ENCODE peak calls at places on chromosome 13, in five cellular contexts. Q, J, Z, H and R are unnamed samples.

GRCh38 chr13:39599842-39600241 is 3.2 kb downstream of the LHFPL6 start:
- DNase-seq in H (no peak), Q (peak), J (no peak), Z (no peak), R (no peak)

GRCh38 chr13:113116206-113116800 is 6.3 kb upstream of the F10 start:
- DNase-seq in Z (no peak), J (no peak), H (no peak), Q (no peak), R (no peak)

GRCh38 chr13:41740479-41740878 is 220.4 kb downstream of the VWA8 start:
- DNase-seq in Q (no peak), J (no peak), Z (no peak), H (no peak), R (no peak)

GRCh38 chr13:40776681-40777165 is 5.7 kb upstream of the MRPS31 start:
- DNase-seq in Q (peak), H (no peak), Z (peak), J (no peak), R (no peak)

GRCh38 chr13:113207890-113208423 is 512 bp downstream of the PCID2 start:
- DNase-seq in H (peak), Z (no peak), Q (peak), J (peak), R (no peak)

GRCh38 chr13:101916758-101917474 is 464.4 kb downstream of the ITGBL1 start:
- DNase-seq in Z (no peak), Q (no peak), J (no peak), H (peak), R (peak)

GRCh38 chr13:36014763-36015162 is 116.4 kb downstream of the DCLK1 start:
- DNase-seq in H (no peak), Z (no peak), J (no peak), Q (no peak), R (no peak)

GRCh38 chr13:74930402-74931165 is 551.4 kb downstream of the TBC1D4 start:
- DNase-seq in Q (peak), Z (no peak), J (no peak), H (no peak), R (no peak)

GRCh38 chr13:99528547-99528946 is 27.3 kb downstream of the TM9SF2 start:
- DNase-seq in H (no peak), Z (no peak), Q (no peak), J (peak), R (no peak)

GRCh38 chr13:105346141-105346766 is 1189.2 kb downstream of the EFNB2 start:
- DNase-seq in J (peak), H (no peak), Q (peak), Z (no peak), R (no peak)

GRCh38 chr13:29999492-30000372 is 149.3 kb upstream of the UBL3 start:
- DNase-seq in J (no peak), Q (no peak), Z (no peak), H (no peak), R (no peak)

GRCh38 chr13:113307491-113307890 is 10.5 kb downstream of the LAMP1 start:
- DNase-seq in J (no peak), Z (no peak), H (no peak), Q (no peak), R (no peak)

GRCh38 chr13:110392510-110393233 is 85.6 kb downstream of the COL4A2 start:
- DNase-seq in Z (no peak), J (no peak), H (no peak), Q (peak), R (no peak)

GRCh38 chr13:56528040-56528760 is 612.5 kb upstream of the PRR20A start:
- DNase-seq in Q (no peak), H (no peak), Z (no peak), J (no peak), R (no peak)

GRCh38 chr13:84139561-84140158 is 257.4 kb upstream of the SLITRK1 start:
- DNase-seq in H (no peak), Z (no peak), J (no peak), Q (no peak), R (no peak)

GRCh38 chr13:86051134-86052103 is 252.2 kb upstream of the SLITRK6 start:
- DNase-seq in Z (no peak), H (no peak), J (peak), Q (no peak), R (no peak)

GRCh38 chr13:30654430-30654829 is 36.7 kb downstream of the USPL1 start:
- DNase-seq in J (no peak), Q (no peak), Z (no peak), H (no peak), R (no peak)

GRCh38 chr13:106373989-106374572 is 161.4 kb downstream of the EFNB2 start:
- DNase-seq in Z (no peak), Q (peak), H (no peak), J (peak), R (no peak)

GRCh38 chr13:99965329-99966000 is 6.1 kb downstream of the ZIC5 start:
- DNase-seq in H (no peak), J (no peak), Q (no peak), Z (no peak), R (no peak)

GRCh38 chr13:73451120-73452029 is 392.6 kb downstream of the KLF5 start:
- DNase-seq in Z (no peak), J (peak), H (no peak), Q (no peak), R (no peak)

GRCh38 chr13:77048592-77048991 is 21.6 kb upstream of the FBXL3 start:
- DNase-seq in Q (no peak), H (no peak), Z (no peak), J (no peak), R (no peak)

GRCh38 chr13:112957295-112957677 is 11.7 kb upstream of the MCF2L start:
- DNase-seq in J (no peak), H (no peak), Z (no peak), Q (no peak), R (no peak)

GRCh38 chr13:47258384-47258783 is 361.5 kb upstream of the HTR2A start:
- DNase-seq in Z (no peak), Q (no peak), H (no peak), J (no peak), R (no peak)

GRCh38 chr13:45108716-45109706 is 11.3 kb upstream of the GTF2F2 start:
- DNase-seq in J (peak), Z (no peak), Q (peak), H (no peak), R (peak)

GRCh38 chr13:94411747-94412146 is 67.7 kb downstream of the DCT start:
- DNase-seq in Q (no peak), Z (no peak), H (no peak), J (no peak), R (no peak)

GRCh38 chr13:114142640-114143490 is 10.4 kb upstream of the RASA3 start:
- DNase-seq in Z (peak), Q (no peak), H (no peak), J (no peak), R (no peak)

GRCh38 chr13:36362251-36362650 is 16.1 kb upstream of the SPART start:
- DNase-seq in Z (no peak), Q (peak), H (no peak), J (no peak), R (no peak)

GRCh38 chr13:63463782-63464610 is 2048.3 kb upstream of the PCDH20 start:
- DNase-seq in Q (no peak), J (no peak), H (no peak), Z (no peak), R (no peak)

GRCh38 chr13:40146586-40147240 is 491.3 kb downstream of the COG6 start:
- DNase-seq in Z (no peak), Q (no peak), H (no peak), J (no peak), R (no peak)

GRCh38 chr13:112741835-112742570 is 52.2 kb downstream of the ATP11A start:
- DNase-seq in Q (no peak), H (no peak), J (no peak), Z (no peak), R (no peak)

GRCh38 chr13:79593611-79594275 is 112.8 kb downstream of the NDFIP2 start:
- DNase-seq in Z (no peak), Q (peak), H (no peak), J (no peak), R (no peak)

GRCh38 chr13:46389457-46389856 is 2.4 kb upstream of the RUBCNL start:
- DNase-seq in J (no peak), H (no peak), Z (no peak), Q (no peak), R (no peak)

GRCh38 chr13:19958119-19959111 is at the start of gene ZMYM2:
- DNase-seq in H (peak), Q (peak), Z (peak), J (peak), R (peak)

GRCh38 chr13:81929988-81930387 is 1589.1 kb upstream of the SPRY2 start:
- DNase-seq in J (peak), H (no peak), Q (peak), Z (no peak), R (no peak)
- TF ChIP-seq CTCF in J (peak), H (peak), Q (no peak), Z (no peak), R (peak)

GRCh38 chr13:97107815-97108534 is 113.7 kb upstream of the OXGR1 start:
- DNase-seq in Z (no peak), J (no peak), H (no peak), Q (peak), R (no peak)

GRCh38 chr13:97111705-97112104 is 110.4 kb upstream of the MBNL2 start:
- DNase-seq in H (no peak), Z (no peak), Q (no peak), J (no peak), R (no peak)

GRCh38 chr13:97109256-97109655 is 112.9 kb upstream of the MBNL2 start:
- DNase-seq in Q (no peak), H (no peak), Z (no peak), J (no peak), R (no peak)

GRCh38 chr13:97108535-97108910 is 113.6 kb upstream of the MBNL2 start:
- DNase-seq in Q (peak), J (no peak), H (no peak), Z (no peak), R (no peak)

GRCh38 chr13:97109841-97110492 is 112.2 kb upstream of the MBNL2 start:
- DNase-seq in J (peak), Q (peak), Z (peak), H (peak), R (peak)
- TF ChIP-seq CTCF in J (peak), Q (peak), Z (peak), H (peak), R (peak)

GRCh38 chr13:34833562-34834182 is 108.4 kb upstream of the NBEA start:
- DNase-seq in Q (no peak), Z (no peak), H (no peak), J (peak), R (no peak)
- TF ChIP-seq CTCF in Q (no peak), Z (no peak), H (no peak), J (no peak), R (no peak)

GRCh38 chr13:51475727-51476521 is 23.1 kb upstream of the INTS6 start:
- DNase-seq in H (no peak), Z (no peak), Q (peak), J (no peak), R (no peak)

GRCh38 chr13:51479199-51479523 is 26.3 kb upstream of the INTS6 start:
- DNase-seq in Q (peak), H (no peak), J (no peak), Z (no peak), R (no peak)

GRCh38 chr13:51477653-51478324 is 25.0 kb upstream of the INTS6 start:
- DNase-seq in Z (no peak), J (no peak), H (no peak), Q (no peak), R (no peak)

GRCh38 chr13:51478418-51479198 is 25.8 kb upstream of the INTS6 start:
- DNase-seq in H (no peak), J (no peak), Q (no peak), Z (no peak), R (no peak)

DNA sequence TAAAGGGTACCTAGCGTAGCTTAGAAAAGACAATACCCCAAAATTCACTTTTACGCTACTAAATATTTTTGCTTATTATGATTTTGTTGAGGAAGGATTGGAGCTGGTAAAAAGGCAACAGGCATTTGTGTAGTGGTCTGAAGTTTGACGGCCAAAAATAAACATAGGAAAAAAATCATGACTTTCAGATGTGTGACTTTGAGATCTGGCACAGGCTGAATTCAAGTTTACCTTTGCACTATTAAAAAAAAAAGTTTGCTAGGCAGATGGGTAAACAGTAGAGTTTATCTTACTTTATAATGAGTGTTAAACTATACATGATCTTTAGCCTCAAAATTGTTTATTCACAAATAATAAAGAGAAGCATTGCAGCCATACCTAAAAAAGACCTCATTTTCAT is 24.3 kb upstream of the INTS6 start:
- DNase-seq in H (no peak), J (no peak), Q (no peak), Z (no peak), R (no peak)
- TF ChIP-seq CTCF in H (no peak), J (no peak), Q (no peak), Z (no peak), R (no peak)

GRCh38 chr13:50438351-50438750 is 405.1 kb downstream of the DLEU7 start:
- DNase-seq in Z (no peak), H (no peak), Q (no peak), J (no peak), R (no peak)
- TF ChIP-seq CTCF in Z (no peak), H (no peak), Q (no peak), J (no peak), R (no peak)

GRCh38 chr13:33251131-33251629 is 34.4 kb downstream of the STARD13 start:
- DNase-seq in J (peak), Q (peak), Z (no peak), H (no peak), R (no peak)
- TF ChIP-seq CTCF in J (no peak), Q (no peak), Z (no peak), H (no peak), R (no peak)

GRCh38 chr13:70623260-70623659 is 515.0 kb upstream of the KLHL1 start:
- DNase-seq in Q (peak), J (peak), Z (no peak), H (no peak), R (no peak)
- TF ChIP-seq CTCF in Q (peak), J (peak), Z (peak), H (peak), R (peak)